ENCODE peak calls at places on chromosomes 12 and 14, in ten cellular contexts. E, V, S, R, Z, H, D, I, Y and B are unnamed samples.

GRCh38 chr12:56116267-56117081 is at the start of gene RPL41:
- DNase-seq in E (peak), V (peak), S (peak), R (peak), Z (peak), H (peak), D (peak), I (peak), Y (peak), B (peak)

GRCh38 chr12:118922405-118922804 is 58.9 kb upstream of the SRRM4 start:
- DNase-seq in E (no peak), V (no peak), S (no peak), R (no peak), Z (no peak), H (no peak), D (no peak), I (no peak), Y (no peak), B (no peak)

GRCh38 chr12:114682101-114682919 is 1.7 kb downstream of the TBX3 start:
- DNase-seq in E (no peak), V (no peak), S (no peak), R (no peak), Z (no peak), H (no peak), D (no peak), I (no peak), Y (no peak), B (no peak)

GRCh38 chr12:69512820-69513219 is 42.6 kb downstream of the FRS2 start:
- DNase-seq in E (no peak), V (no peak), S (no peak), R (no peak), Z (no peak), H (no peak), D (no peak), I (no peak), Y (no peak), B (no peak)

GRCh38 chr14:68245146-68246073 is 425.8 kb downstream of the RAD51B start:
- DNase-seq in E (no peak), V (no peak), S (no peak), R (peak), Z (no peak), H (no peak), D (peak), I (no peak), Y (no peak), B (no peak)

GRCh38 chr12:42692749-42693148 is 103.2 kb upstream of the PRICKLE1 start:
- DNase-seq in E (no peak), V (no peak), S (no peak), R (no peak), Z (no peak), H (no peak), D (no peak), I (no peak), Y (no peak), B (no peak)

GRCh38 chr12:105769486-105769885 is 369.3 kb downstream of the NUAK1 start:
- DNase-seq in E (no peak), V (no peak), S (no peak), R (no peak), Z (no peak), H (no peak), D (no peak), I (no peak), Y (no peak), B (no peak)

GRCh38 chr12:115450017-115450416 is 766.0 kb upstream of the TBX3 start:
- DNase-seq in E (no peak), V (no peak), S (no peak), R (no peak), Z (no peak), H (no peak), D (no peak), I (no peak), Y (no peak), B (no peak)

GRCh38 chr12:58117667-58118066 is 176.3 kb downstream of the ATP23 start:
- DNase-seq in E (no peak), V (no peak), S (no peak), R (no peak), Z (no peak), H (no peak), D (no peak), I (no peak), Y (no peak), B (no peak)

GRCh38 chr12:57124259-57124877 is 3.9 kb upstream of the LRP1 start:
- DNase-seq in E (peak), V (no peak), S (peak), R (peak), Z (peak), H (no peak), D (peak), I (no peak), Y (peak), B (peak)

GRCh38 chr12:132320767-132321211 is 8.6 kb downstream of the GALNT9 start:
- DNase-seq in E (no peak), V (peak), S (no peak), R (no peak), Z (no peak), H (no peak), D (no peak), I (no peak), Y (no peak), B (no peak)

GRCh38 chr14:87457727-87458126 is 535.3 kb downstream of the GALC start:
- DNase-seq in E (no peak), V (no peak), S (no peak), R (no peak), Z (no peak), H (no peak), D (no peak), I (no peak), Y (no peak), B (no peak)

GRCh38 chr14:32473476-32473875 is 144.4 kb downstream of the AKAP6 start:
- DNase-seq in E (no peak), V (no peak), S (peak), R (no peak), Z (peak), H (no peak), D (peak), I (no peak), Y (no peak), B (peak)

GRCh38 chr12:55675671-55676070 is 32.0 kb downstream of the ITGA7 start:
- DNase-seq in E (no peak), V (no peak), S (peak), R (no peak), Z (no peak), H (no peak), D (no peak), I (no peak), Y (no peak), B (no peak)

GRCh38 chr12:5694759-5695409 is 250.2 kb downstream of the ANO2 start:
- DNase-seq in E (no peak), V (no peak), S (no peak), R (no peak), Z (no peak), H (no peak), D (no peak), I (no peak), Y (no peak), B (no peak)

GRCh38 chr12:42733911-42734310 is 144.4 kb upstream of the PRICKLE1 start:
- DNase-seq in E (no peak), V (no peak), S (no peak), R (no peak), Z (no peak), H (no peak), D (no peak), I (no peak), Y (no peak), B (no peak)

GRCh38 chr12:122282066-122282465 is 15.8 kb upstream of the VPS33A start:
- DNase-seq in E (no peak), V (no peak), S (no peak), R (no peak), Z (no peak), H (no peak), D (no peak), I (no peak), Y (no peak), B (no peak)

GRCh38 chr12:34597548-34598351 is 575.5 kb downstream of the ALG10 start:
- DNase-seq in E (peak), V (peak), S (peak), R (no peak), Z (no peak), H (no peak), D (no peak), I (no peak), Y (no peak), B (no peak)

GRCh38 chr14:89673499-89674225 is 256.6 kb upstream of the FOXN3 start:
- DNase-seq in E (no peak), V (no peak), S (peak), R (no peak), Z (no peak), H (no peak), D (no peak), I (no peak), Y (no peak), B (no peak)

GRCh38 chr14:31340297-31341063 is 79.9 kb downstream of the HEATR5A start:
- DNase-seq in E (no peak), V (no peak), S (no peak), R (no peak), Z (no peak), H (no peak), D (no peak), I (no peak), Y (no peak), B (no peak)

GRCh38 chr14:55317907-55318306 is 46.7 kb downstream of the FBXO34 start:
- DNase-seq in E (no peak), V (no peak), S (no peak), R (no peak), Z (no peak), H (no peak), D (no peak), I (no peak), Y (no peak), B (no peak)

GRCh38 chr12:105814283-105814682 is 324.5 kb downstream of the NUAK1 start:
- DNase-seq in E (no peak), V (no peak), S (no peak), R (no peak), Z (no peak), H (no peak), D (no peak), I (no peak), Y (no peak), B (no peak)

GRCh38 chr12:132899033-132899432 is 11.6 kb upstream of the CHFR start:
- DNase-seq in E (no peak), V (no peak), S (no peak), R (no peak), Z (no peak), H (no peak), D (no peak), I (no peak), Y (no peak), B (no peak)

GRCh38 chr12:42213023-42213422 is 25.0 kb downstream of the YAF2 start:
- DNase-seq in E (no peak), V (no peak), S (peak), R (no peak), Z (no peak), H (no peak), D (no peak), I (no peak), Y (peak), B (no peak)

GRCh38 chr14:25508845-25509244 is 458.9 kb upstream of the STXBP6 start:
- DNase-seq in E (no peak), V (no peak), S (no peak), R (no peak), Z (no peak), H (no peak), D (no peak), I (no peak), Y (no peak), B (no peak)

GRCh38 chr14:40697221-40697620 is 909.5 kb upstream of the LRFN5 start:
- DNase-seq in E (no peak), V (no peak), S (no peak), R (no peak), Z (no peak), H (no peak), D (no peak), I (no peak), Y (no peak), B (no peak)

GRCh38 chr14:35229495-35230089 is 62.6 kb upstream of the PSMA6 start:
- DNase-seq in E (no peak), V (no peak), S (no peak), R (peak), Z (peak), H (no peak), D (no peak), I (no peak), Y (peak), B (no peak)

GRCh38 chr14:21102472-21103164 is 1.8 kb downstream of the TMEM253 start:
- DNase-seq in E (no peak), V (no peak), S (no peak), R (peak), Z (no peak), H (no peak), D (no peak), I (peak), Y (peak), B (peak)

GRCh38 chr12:85005615-85006014 is 30.5 kb downstream of the TSPAN19 start:
- DNase-seq in E (no peak), V (no peak), S (no peak), R (no peak), Z (no peak), H (no peak), D (no peak), I (no peak), Y (no peak), B (no peak)

GRCh38 chr12:3038931-3039510 is 38.2 kb upstream of the TSPAN9 start:
- DNase-seq in E (no peak), V (no peak), S (no peak), R (no peak), Z (no peak), H (no peak), D (no peak), I (no peak), Y (no peak), B (no peak)

GRCh38 chr12:17077594-17077993 is 471.6 kb upstream of the LMO3 start:
- DNase-seq in E (no peak), V (no peak), S (no peak), R (no peak), Z (no peak), H (no peak), D (no peak), I (no peak), Y (no peak), B (no peak)

GRCh38 chr12:38222011-38222410 is 94.6 kb upstream of the ALG10B start:
- DNase-seq in E (no peak), V (no peak), S (no peak), R (no peak), Z (no peak), H (no peak), D (no peak), I (no peak), Y (no peak), B (no peak)

GRCh38 chr14:64879635-64880381 is at the start of gene SPTB:
- DNase-seq in E (peak), V (peak), S (peak), R (peak), Z (no peak), H (no peak), D (peak), I (no peak), Y (peak), B (peak)

GRCh38 chr12:52285851-52286530 is 5.3 kb downstream of the KRT81 start:
- DNase-seq in E (peak), V (peak), S (no peak), R (no peak), Z (no peak), H (no peak), D (no peak), I (peak), Y (no peak), B (peak)

DNA sequence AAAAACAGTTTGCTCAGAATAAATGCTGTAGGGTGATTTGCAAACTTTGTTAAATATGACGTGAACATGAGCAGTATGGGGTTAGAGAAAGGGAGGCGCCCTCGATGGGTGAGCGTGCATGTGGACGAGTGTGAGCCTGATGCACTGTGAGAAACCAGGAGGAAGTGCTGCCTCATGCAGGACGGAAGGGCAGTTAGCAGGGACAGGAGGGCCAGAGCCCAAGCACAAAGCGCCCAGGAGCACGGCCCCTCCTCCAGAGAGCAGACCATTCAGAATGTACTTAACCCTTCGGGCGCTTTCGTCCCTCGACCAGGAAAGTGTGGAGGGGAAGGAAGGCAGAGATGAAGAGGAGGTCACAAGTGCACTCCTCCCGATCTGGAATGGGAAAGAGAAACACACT is 44.9 kb downstream of the TCHP start:
- DNase-seq in E (no peak), V (no peak), S (no peak), R (no peak), Z (peak), H (no peak), D (no peak), I (no peak), Y (peak), B (no peak)
- TF ChIP-seq POLR2AphosphoS5 in E (no peak), V (no peak), S (no peak), R (no peak), Z (no peak), H (no peak), D (no peak), I (no peak), Y (no peak), B (no peak)

GRCh38 chr14:75252254-75252837 is 26.3 kb upstream of the FOS start:
- DNase-seq in E (peak), V (peak), S (peak), R (no peak), Z (no peak), H (no peak), D (no peak), I (no peak), Y (no peak), B (no peak)
- TF ChIP-seq POLR2AphosphoS5 in E (peak), V (no peak), S (peak), R (no peak), Z (no peak), H (no peak), D (no peak), I (no peak), Y (no peak), B (no peak)

GRCh38 chr12:98503593-98504367 is 11.6 kb upstream of the TMPO start:
- DNase-seq in E (peak), V (peak), S (peak), R (peak), Z (peak), H (peak), D (peak), I (peak), Y (peak), B (peak)

GRCh38 chr12:98499668-98500456 is 15.5 kb upstream of the TMPO start:
- DNase-seq in E (no peak), V (no peak), S (no peak), R (no peak), Z (no peak), H (no peak), D (no peak), I (no peak), Y (no peak), B (no peak)

GRCh38 chr12:98504368-98504617 is 11.1 kb upstream of the TMPO start:
- DNase-seq in E (no peak), V (no peak), S (no peak), R (no peak), Z (no peak), H (no peak), D (no peak), I (no peak), Y (no peak), B (no peak)

GRCh38 chr12:98503343-98503592 is 12.1 kb upstream of the TMPO start:
- DNase-seq in E (peak), V (no peak), S (peak), R (peak), Z (peak), H (peak), D (peak), I (peak), Y (peak), B (peak)

DNA sequence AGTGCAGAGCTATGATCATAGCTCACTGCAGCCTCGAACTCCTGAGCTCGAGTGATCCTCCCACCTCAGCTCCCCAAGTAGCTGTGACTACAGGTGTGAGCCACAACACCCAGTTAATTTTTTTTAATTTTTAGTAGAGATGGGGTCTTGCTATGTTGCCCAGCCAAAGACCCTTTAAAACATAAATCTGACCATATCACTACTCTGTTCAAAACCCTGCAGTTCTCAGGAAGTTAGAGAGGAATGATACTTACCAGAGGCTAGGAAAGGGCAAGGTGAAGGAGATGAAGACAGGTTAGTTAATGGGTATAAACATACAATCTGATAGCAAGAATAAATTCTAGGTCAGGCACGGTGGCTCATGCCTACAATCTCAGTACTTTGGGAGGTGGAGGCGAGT is 16.8 kb upstream of the TMPO start:
- DNase-seq in E (no peak), V (no peak), S (no peak), R (no peak), Z (no peak), H (no peak), D (no peak), I (no peak), Y (no peak), B (no peak)
- TF ChIP-seq POLR2AphosphoS5 in E (no peak), V (no peak), S (no peak), R (no peak), Z (no peak), H (no peak), D (no peak), I (no peak), Y (no peak), B (no peak)

GRCh38 chr12:81843599-81843998 is 84.4 kb upstream of the PPFIA2 start:
- DNase-seq in E (no peak), V (no peak), S (no peak), R (no peak), Z (no peak), H (no peak), D (no peak), I (no peak), Y (peak), B (no peak)
- TF ChIP-seq POLR2AphosphoS5 in E (no peak), V (no peak), S (no peak), R (no peak), Z (no peak), H (no peak), D (no peak), I (no peak), Y (no peak), B (no peak)

GRCh38 chr12:112839386-112839972 is 47.9 kb downstream of the RPH3A start:
- DNase-seq in E (no peak), V (no peak), S (no peak), R (no peak), Z (peak), H (no peak), D (no peak), I (peak), Y (no peak), B (no peak)
- TF ChIP-seq POLR2AphosphoS5 in E (no peak), V (no peak), S (no peak), R (no peak), Z (no peak), H (no peak), D (no peak), I (no peak), Y (peak), B (no peak)

GRCh38 chr14:106846218-106846617 is 1319.8 kb downstream of the TMEM121 start:
- DNase-seq in E (no peak), V (no peak), S (no peak), R (no peak), Z (no peak), H (no peak), D (no peak), I (no peak), Y (no peak), B (no peak)
- TF ChIP-seq POLR2AphosphoS5 in E (no peak), V (no peak), S (peak), R (no peak), Z (no peak), H (no peak), D (peak), I (no peak), Y (no peak), B (no peak)

GRCh38 chr14:101557811-101558738 is 3.2 kb upstream of the DIO3 start:
- DNase-seq in E (no peak), V (peak), S (peak), R (peak), Z (peak), H (no peak), D (no peak), I (no peak), Y (peak), B (no peak)

GRCh38 chr14:101554991-101555668 is 6.2 kb upstream of the DIO3 start:
- DNase-seq in E (no peak), V (peak), S (peak), R (peak), Z (peak), H (no peak), D (no peak), I (no peak), Y (peak), B (no peak)

GRCh38 chr14:101557321-101557695 is 4.0 kb upstream of the DIO3 start:
- DNase-seq in E (no peak), V (no peak), S (no peak), R (no peak), Z (no peak), H (no peak), D (no peak), I (no peak), Y (peak), B (no peak)

GRCh38 chr14:101556131-101556530 is 5.2 kb upstream of the DIO3 start:
- DNase-seq in E (no peak), V (peak), S (no peak), R (no peak), Z (no peak), H (no peak), D (no peak), I (no peak), Y (peak), B (no peak)

DNA sequence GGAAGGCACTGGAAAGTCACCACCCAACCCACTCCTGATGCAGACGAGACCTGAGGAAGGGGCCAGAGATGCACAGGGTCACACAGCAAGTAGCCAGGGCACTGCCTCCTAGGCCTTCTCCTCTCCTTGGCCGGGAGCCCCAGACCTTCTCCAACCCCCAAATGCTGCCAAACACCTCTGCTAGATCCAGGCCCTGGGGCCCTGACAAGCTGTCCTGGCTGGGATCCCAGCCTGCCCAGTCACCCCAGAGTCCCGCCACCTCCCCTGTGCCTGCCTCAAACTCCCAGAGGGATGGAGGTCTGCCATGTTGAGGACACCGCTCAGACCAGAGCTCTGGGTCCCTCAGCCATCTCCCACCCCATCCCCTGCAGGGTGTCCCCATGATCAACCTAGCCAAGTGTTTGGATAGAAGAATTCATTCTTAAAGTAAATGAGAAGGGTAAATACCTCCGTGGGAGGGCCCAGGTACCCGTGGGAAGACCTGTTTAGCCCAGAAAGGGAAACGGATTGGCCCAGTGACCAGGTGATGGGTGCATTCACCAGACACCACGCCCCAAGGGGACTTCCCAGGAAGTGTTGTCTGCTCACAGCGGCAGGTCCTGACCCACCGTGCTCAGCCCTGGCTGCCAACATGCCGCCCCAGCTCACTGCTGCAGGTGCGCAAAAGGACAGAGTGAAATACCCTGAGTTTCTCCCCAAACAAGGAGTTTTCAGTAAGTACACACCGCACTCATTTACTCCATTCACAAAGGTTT is 4.6 kb upstream of the DIO3 start:
- DNase-seq in E (no peak), V (peak), S (no peak), R (no peak), Z (no peak), H (no peak), D (no peak), I (no peak), Y (peak), B (no peak)
- TF ChIP-seq POLR2AphosphoS5 in E (no peak), V (no peak), S (no peak), R (no peak), Z (no peak), H (no peak), D (no peak), I (no peak), Y (no peak), B (no peak)